ENCODE peak calls at places on chromosomes 6 and 20, in four cellular contexts. W is hepatocyte, B is cardiac fibroblast, L is transverse colon. A is an unnamed sample.

GRCh38 chr6:73854998-73855718 is 159.2 kb downstream of the CD109 start:
- DNase-seq in W (peak), B (peak), L (no peak), A (peak)

GRCh38 chr20:33693274-33693673 is 7.1 kb upstream of the E2F1 start:
- DNase-seq in W (no peak), B (no peak), L (no peak), A (no peak)

GRCh38 chr6:83153958-83154357 is 39.1 kb downstream of the PGM3 start:
- DNase-seq in W (peak), B (peak), L (no peak), A (no peak)

GRCh38 chr6:42316390-42316970 is 98.8 kb upstream of the MRPS10 start:
- DNase-seq in W (peak), B (peak), L (peak), A (no peak)

GRCh38 chr20:58944610-58945009 is 36.4 kb upstream of the NELFCD start:
- DNase-seq in W (peak), B (no peak), L (no peak), A (no peak)

GRCh38 chr6:116395647-116396046 is 24.9 kb downstream of the DSE start:
- DNase-seq in W (no peak), B (no peak), L (no peak), A (no peak)

GRCh38 chr6:3195695-3196497 is 31.6 kb downstream of the TUBB2B start:
- DNase-seq in W (no peak), B (no peak), L (no peak), A (no peak)

GRCh38 chr6:16688984-16689636 is 72.2 kb downstream of the ATXN1 start:
- DNase-seq in W (no peak), B (peak), L (no peak), A (peak)

GRCh38 chr6:156820089-156820798 is 43.1 kb downstream of the ARID1B start:
- DNase-seq in W (no peak), B (no peak), L (no peak), A (no peak)

GRCh38 chr6:79570129-79570801 is 33.0 kb upstream of the LCA5 start:
- DNase-seq in W (peak), B (peak), L (peak), A (peak)

GRCh38 chr6:36685926-36686667 is 7.6 kb downstream of the CDKN1A start:
- DNase-seq in W (no peak), B (no peak), L (no peak), A (no peak)

GRCh38 chr20:38836991-38837390 is 31.5 kb downstream of the PPP1R16B start:
- DNase-seq in W (no peak), B (no peak), L (no peak), A (no peak)

GRCh38 chr20:16280219-16280618 is 293.0 kb downstream of the KIF16B start:
- DNase-seq in W (no peak), B (no peak), L (no peak), A (no peak)

GRCh38 chr20:23397961-23398360 is 23.3 kb downstream of the NAPB start:
- DNase-seq in W (no peak), B (peak), L (no peak), A (no peak)

GRCh38 chr20:45111799-45112471 is 3.0 kb downstream of the WFDC5 start:
- DNase-seq in W (no peak), B (peak), L (no peak), A (no peak)
- TF ChIP-seq CTCF in W (peak), B (peak), L (peak), A (peak)

DNA sequence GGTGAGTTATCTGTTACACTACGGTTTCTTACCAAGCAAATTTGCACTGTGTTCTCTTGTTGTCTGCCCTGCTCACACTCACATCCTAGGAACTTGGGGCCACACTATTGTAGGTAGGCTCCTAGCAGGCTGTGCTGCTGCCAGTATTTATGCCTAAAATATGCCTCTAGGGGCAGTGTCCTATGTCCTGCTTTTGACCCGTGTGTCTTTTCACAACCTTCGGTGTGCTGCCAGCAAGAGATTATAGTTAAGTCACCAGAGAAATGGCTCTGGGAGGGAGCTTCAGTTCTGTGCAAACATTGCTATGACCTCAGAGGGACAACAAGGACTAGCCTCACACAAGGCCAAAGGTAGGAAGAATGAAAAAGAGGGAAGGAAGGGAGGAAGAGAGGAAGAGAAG is 8.9 kb upstream of the TAAR5 start:
- DNase-seq in W (peak), B (no peak), L (no peak), A (peak)
- TF ChIP-seq CTCF in W (peak), B (peak), L (peak), A (peak)

GRCh38 chr6:166333172-166333995 is 9.0 kb downstream of the SFT2D1 start:
- DNase-seq in W (no peak), B (no peak), L (no peak), A (no peak)

GRCh38 chr6:166335378-166336366 is 6.7 kb downstream of the SFT2D1 start:
- DNase-seq in W (no peak), B (no peak), L (no peak), A (no peak)

GRCh38 chr6:166331503-166332133 is 10.7 kb downstream of the SFT2D1 start:
- DNase-seq in W (no peak), B (no peak), L (no peak), A (no peak)

GRCh38 chr6:166334878-166335277 is 7.5 kb downstream of the SFT2D1 start:
- DNase-seq in W (no peak), B (no peak), L (no peak), A (no peak)

DNA sequence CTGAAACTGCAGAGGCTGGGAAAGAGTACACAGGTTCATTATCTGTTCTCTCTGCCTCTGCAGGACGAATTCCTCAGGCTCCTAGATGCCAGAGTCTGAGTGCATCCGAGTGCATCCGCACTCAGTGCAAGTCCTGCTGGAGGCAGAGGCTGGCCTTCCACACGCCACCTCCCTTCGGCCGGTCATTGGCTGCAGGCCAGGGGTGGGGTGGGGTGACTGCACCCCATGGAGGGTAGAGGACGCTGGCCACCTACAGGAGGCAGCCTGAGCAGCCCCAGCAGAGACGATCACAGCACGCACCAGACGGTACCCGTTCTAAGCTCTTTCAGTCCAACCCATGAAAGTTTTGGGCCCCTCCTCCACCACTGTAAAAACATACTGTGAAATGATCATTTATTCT is 11.7 kb downstream of the SFT2D1 start:
- DNase-seq in W (peak), B (peak), L (peak), A (no peak)
- TF ChIP-seq CTCF in W (no peak), B (peak), L (no peak), A (no peak)

DNA sequence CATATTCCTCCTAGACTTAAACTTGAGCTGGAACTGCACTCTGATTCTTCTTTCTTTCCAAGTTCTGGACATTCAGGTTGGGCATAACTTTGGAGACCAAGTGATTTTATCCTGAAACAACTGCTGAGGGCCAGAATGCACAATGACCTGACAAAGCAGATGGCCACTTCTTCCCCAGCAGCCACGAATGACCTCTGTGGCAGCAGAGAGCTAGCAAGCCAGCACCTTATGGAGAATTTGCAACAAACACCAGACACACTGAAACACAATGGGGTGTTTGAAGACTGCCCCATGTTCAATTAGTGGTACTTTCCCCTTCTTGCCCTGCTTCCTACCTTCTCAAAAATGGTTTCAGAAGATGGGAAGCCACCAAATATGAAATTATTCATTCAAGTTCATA is 4.2 kb upstream of the TENT5A start:
- DNase-seq in W (no peak), B (no peak), L (no peak), A (no peak)
- TF ChIP-seq CTCF in W (no peak), B (no peak), L (no peak), A (no peak)

A was measured in RWPE1.